ENCODE peak calls at places on chromosomes 12 and 14, in ten cellular contexts. P is T-helper 1 cell; D is HEK293T; V is NCI-H2029; X is psoas muscle; Y is RPMI7951; B is stimulated activated CD4-positive, alpha-beta T cell treated with anti-CD3 and anti-CD28 coated beads, Interleukin-1b, Interleukin-23, amount 100 ng/mL, for 24 hours; W is cardiac septum; I is HT1080; Q is hepatocyte. E is an unnamed sample.

GRCh38 chr14:68789798-68790655 is 2.8 kb downstream of the ZFP36L1 start:
- DNase-seq in P (no peak), D (no peak), V (no peak), X (no peak), Y (peak), B (no peak), W (peak), I (peak), Q (peak), E (no peak)

GRCh38 chr12:28611115-28611435 is 420.8 kb downstream of the CCDC91 start:
- DNase-seq in P (no peak), D (no peak), V (peak), X (no peak), Y (peak), B (no peak), W (no peak), I (peak), Q (peak), E (no peak)

GRCh38 chr14:31127690-31128089 is 79.9 kb downstream of the HECTD1 start:
- DNase-seq in P (peak), D (no peak), V (no peak), X (no peak), Y (no peak), B (no peak), W (no peak), I (no peak), Q (peak), E (no peak)

GRCh38 chr14:102182190-102182589 is 42.5 kb downstream of the WDR20 start:
- DNase-seq in P (no peak), D (no peak), V (no peak), X (no peak), Y (peak), B (no peak), W (no peak), I (peak), Q (no peak), E (no peak)

GRCh38 chr12:118336123-118336522 is 36.6 kb downstream of the TAOK3 start:
- DNase-seq in P (no peak), D (no peak), V (no peak), X (no peak), Y (no peak), B (no peak), W (no peak), I (no peak), Q (no peak), E (no peak)

GRCh38 chr14:103232831-103233319 is 101.2 kb upstream of the EIF5 start:
- DNase-seq in P (no peak), D (no peak), V (no peak), X (no peak), Y (no peak), B (no peak), W (peak), I (no peak), Q (no peak), E (no peak)

GRCh38 chr12:80269953-80270552 is 170.7 kb downstream of the OTOGL start:
- DNase-seq in P (no peak), D (peak), V (peak), X (no peak), Y (peak), B (no peak), W (no peak), I (peak), Q (peak), E (no peak)

GRCh38 chr14:68210729-68211299 is 391.2 kb downstream of the RAD51B start:
- DNase-seq in P (peak), D (no peak), V (no peak), X (no peak), Y (peak), B (peak), W (no peak), I (peak), Q (peak), E (peak)

GRCh38 chr12:119693006-119693405 is 25.1 kb downstream of the PRKAB1 start:
- DNase-seq in P (no peak), D (no peak), V (peak), X (no peak), Y (peak), B (no peak), W (no peak), I (peak), Q (peak), E (no peak)

E was measured in GM12891.